ENCODE peak calls at places on chromosomes 4 and X, in eight cellular contexts. F is IMR-90, G is tibial nerve, T is RWPE1, P is stomach, R is transverse colon, O is thyroid gland, S is HepG2. Z is an unnamed sample.

GRCh38 chr4:101973331-101973730 is 182.8 kb downstream of the BANK1 start:
- DNase-seq in O (no peak), P (no peak), R (no peak), F (peak; percentile 50), S (no peak), T (no peak), G (no peak), Z (no peak)

GRCh38 chr4:80540785-80541469 is 205.4 kb downstream of the CFAP299 start:
- DNase-seq in P (no peak), O (no peak), S (no peak), G (no peak), R (no peak), T (no peak), F (peak; percentile 55), Z (no peak)

GRCh38 chr4:76198411-76199237 is 15.0 kb downstream of the SCARB2 start:
- DNase-seq in S (no peak), O (peak; percentile 85), G (peak; percentile 79), T (peak; percentile 46), P (peak; percentile 54), F (peak; percentile 89), R (peak; percentile 85), Z (peak; percentile 80)

GRCh38 chrX:108558217-108558616 is 118.6 kb downstream of the COL4A5 start:
- DNase-seq in O (no peak), P (no peak), F (no peak), R (no peak), S (no peak), G (no peak), T (no peak), Z (no peak)

GRCh38 chr4:165709526-165709925 is 163.5 kb upstream of the TLL1 start:
- DNase-seq in O (no peak), R (no peak), G (no peak), T (no peak), S (no peak), F (no peak), P (no peak), Z (no peak)

GRCh38 chr4:37429906-37430305 is 185.4 kb downstream of the NWD2 start:
- DNase-seq in P (no peak), F (no peak), R (no peak), T (no peak), G (no peak), O (no peak), S (no peak), Z (no peak)

GRCh38 chr4:103994059-103994458 is 274.3 kb upstream of the TACR3 start:
- DNase-seq in G (no peak), O (no peak), R (no peak), T (no peak), P (no peak), F (no peak), S (peak; percentile 10), Z (no peak)

GRCh38 chr4:99670409-99671073 is 12.9 kb upstream of the C4orf54 start:
- DNase-seq in P (no peak), S (no peak), G (no peak), F (no peak), O (no peak), T (no peak), R (no peak), Z (no peak)

GRCh38 chrX:28659269-28659668 is 72.0 kb downstream of the IL1RAPL1 start:
- DNase-seq in R (no peak), O (no peak), G (no peak), F (no peak), P (no peak), S (no peak), T (no peak), Z (no peak)

GRCh38 chr4:109931318-109931717 is 18.6 kb downstream of the EGF start:
- DNase-seq in T (no peak), F (no peak), P (no peak), R (no peak), S (no peak), G (no peak), O (no peak), Z (no peak)

GRCh38 chrX:110125435-110125834 is 122.5 kb downstream of the TMEM164 start:
- DNase-seq in R (no peak), S (peak; percentile 6), G (no peak), F (peak; percentile 12), P (no peak), O (no peak), T (no peak), Z (no peak)

GRCh38 chr4:168693750-168694470 is 197.1 kb downstream of the PALLD start:
- DNase-seq in G (no peak), F (peak; percentile 43), S (no peak), P (no peak), R (no peak), T (no peak), O (no peak), Z (no peak)

GRCh38 chrX:2928127-2928582 is 984 bp downstream of the ARSD start:
- DNase-seq in F (peak; percentile 47), T (no peak), P (peak; percentile 54), G (peak; percentile 10), O (peak; percentile 44), S (peak; percentile 55), R (peak; percentile 53), Z (peak; percentile 92)

GRCh38 chrX:74382613-74383012 is 38.7 kb upstream of the SLC16A2 start:
- DNase-seq in P (peak; percentile 74), O (peak; percentile 49), T (peak; percentile 55), R (peak; percentile 70), F (peak; percentile 66), S (peak; percentile 29), G (peak; percentile 75), Z (no peak)

GRCh38 chr4:153295131-153295755 is 49.2 kb upstream of the MND1 start:
- DNase-seq in S (no peak), G (no peak), F (no peak), R (no peak), O (no peak), T (peak; percentile 12), P (no peak), Z (peak; percentile 84)

GRCh38 chrX:74389016-74389415 is 32.3 kb upstream of the SLC16A2 start:
- DNase-seq in P (no peak), O (no peak), G (no peak), F (no peak), R (no peak), T (no peak), S (no peak), Z (no peak)

GRCh38 chr4:113708250-113708649 is 53.3 kb downstream of the CAMK2D start:
- DNase-seq in R (no peak), P (no peak), O (no peak), G (no peak), F (peak; percentile 29), T (no peak), S (no peak), Z (no peak)

GRCh38 chr4:112170451-112170993 is 25.3 kb downstream of the FAM241A start:
- DNase-seq in G (no peak), R (no peak), O (no peak), T (peak; percentile 81), F (peak; percentile 92), S (peak; percentile 43), P (no peak), Z (no peak)

GRCh38 chr4:183434264-183435045 is 10.0 kb upstream of the CDKN2AIP start:
- DNase-seq in R (no peak), F (no peak), O (no peak), G (no peak), P (no peak), T (no peak), S (no peak), Z (no peak)

GRCh38 chrX:131830400-131831184 is 192.5 kb upstream of the STK26 start:
- DNase-seq in S (peak; percentile 92), F (peak; percentile 69), O (peak; percentile 25), G (peak; percentile 76), T (peak; percentile 1), P (peak; percentile 79), R (peak; percentile 74), Z (peak; percentile 86)

GRCh38 chrX:131826572-131826971 is 196.5 kb upstream of the STK26 start:
- DNase-seq in R (no peak), T (no peak), F (no peak), P (no peak), G (no peak), O (no peak), S (no peak), Z (no peak)

GRCh38 chrX:131831185-131831520 is 191.9 kb upstream of the STK26 start:
- DNase-seq in O (no peak), F (peak; percentile 3), P (no peak), S (no peak), G (no peak), R (no peak), T (no peak), Z (no peak)

GRCh38 chrX:131828482-131828881 is 194.6 kb upstream of the STK26 start:
- DNase-seq in G (no peak), R (no peak), S (no peak), T (no peak), F (no peak), O (no peak), P (no peak), Z (no peak)

GRCh38 chrX:131827935-131828334 is 195.2 kb upstream of the STK26 start:
- DNase-seq in O (no peak), R (no peak), P (no peak), T (no peak), G (no peak), F (no peak), S (no peak), Z (no peak)
- TF ChIP-seq CTCF in O (no peak), R (no peak), P (no peak), T (no peak), G (no peak), F (peak; percentile 30), S (peak; percentile 14), Z (no peak)

GRCh38 chrX:16882702-16883486 is 12.7 kb upstream of the RBBP7 start:
- DNase-seq in G (peak; percentile 72), T (peak; percentile 31), O (peak; percentile 69), R (peak; percentile 77), F (peak; percentile 64), P (peak; percentile 74), S (peak; percentile 44), Z (peak; percentile 79)
- H3K27ac ChIP-seq in G (peak overlapping the region; percentile 72), T (peak overlapping the region; percentile 79), O (peak overlapping the region; percentile 71), R (peak overlapping the region; percentile 80), F (no peak overlapping the region), P (peak overlapping the region; percentile 70), S (no peak overlapping the region), Z (peak overlapping the region; percentile 43)

GRCh38 chrX:143437439-143437838 is 79.8 kb downstream of the SPANXN3 start:
- DNase-seq in P (no peak), F (no peak), R (no peak), T (peak; percentile 0), G (no peak), O (no peak), S (no peak), Z (no peak)
- TF ChIP-seq CTCF in P (no peak), F (no peak), R (no peak), T (peak; percentile 32), G (no peak), O (no peak), S (no peak), Z (peak; percentile 28)

DNA sequence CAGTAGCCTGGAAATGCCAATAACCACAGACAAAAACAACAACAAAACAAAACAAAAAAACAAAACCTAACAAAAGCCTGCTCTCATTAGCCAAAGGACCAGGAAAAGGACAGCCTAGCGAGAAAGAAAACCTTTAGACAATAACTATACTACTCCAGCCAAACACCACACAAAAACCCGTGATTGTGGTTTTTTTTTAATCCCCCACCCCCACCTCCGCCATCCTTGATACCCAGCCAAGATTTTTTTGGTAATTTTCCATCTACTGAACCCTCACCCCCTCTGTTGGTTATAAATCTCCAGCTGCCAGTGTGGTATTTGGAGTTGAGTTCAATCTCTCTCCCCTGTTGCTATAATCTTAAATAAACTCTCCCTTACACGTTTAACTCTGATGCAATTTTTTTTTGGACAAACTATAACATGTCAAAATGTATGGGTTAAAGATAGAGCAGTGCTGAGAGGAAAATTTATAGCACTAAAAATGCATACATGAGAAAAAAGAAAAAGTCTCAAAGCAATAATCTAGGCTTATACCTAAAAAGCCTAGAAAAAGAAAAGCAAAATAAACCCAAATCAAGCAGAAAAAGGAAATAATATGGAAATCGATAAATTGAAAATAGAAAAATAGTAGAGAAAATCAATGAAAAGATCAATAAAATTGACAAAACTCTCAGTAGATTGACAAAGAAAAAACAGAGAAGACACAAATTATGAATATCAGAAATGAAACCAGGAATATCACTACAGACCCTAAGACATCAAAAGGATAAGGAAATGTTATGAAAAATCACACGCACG is 83.7 kb downstream of the NAT8L start:
- DNase-seq in P (no peak), F (no peak), O (no peak), S (no peak), T (no peak), R (no peak), G (no peak), Z (no peak)
- H3K27ac ChIP-seq in P (no peak overlapping the region), F (no peak overlapping the region), O (peak overlapping the region; percentile 65), S (no peak overlapping the region), T (no peak overlapping the region), R (no peak overlapping the region), G (peak overlapping the region; percentile 88), Z (no peak overlapping the region)